ENCODE peak calls at places on chromosomes 1 and 21, in ten cellular contexts. D is fibroblast of lung, X is brain microvascular endothelial cell, Y is neural progenitor cell, T is PC-9, S is breast epithelium, R is cardiac muscle cell, K is Peyer's patch, V is tibial artery, W is DND-41. F is an unnamed sample. For H3K36me3, the result is how much of the 10 kb centered on the place peaks cover.

GRCh38 chr1:59814901-59815825 is at the start of gene HOOK1:
- DNase-seq in X (no peak), K (no peak), Y (peak), W (no peak), T (no peak), R (peak), D (no peak), V (no peak), S (no peak), F (peak)

GRCh38 chr21:37965088-37965805 is 49.0 kb upstream of the KCNJ6 start:
- DNase-seq in D (no peak), Y (peak), V (no peak), W (no peak), R (no peak), S (no peak), T (no peak), K (no peak), X (no peak), F (no peak)

GRCh38 chr1:8211620-8212442 is 106.1 kb upstream of the SLC45A1 start:
- DNase-seq in X (peak), D (peak), V (peak), S (no peak), W (peak), T (peak), Y (no peak), R (no peak), K (no peak), F (peak)

GRCh38 chr1:1341549-1342021 is 7.6 kb downstream of the DVL1 start:
- DNase-seq in W (no peak), D (no peak), K (no peak), V (no peak), T (no peak), Y (no peak), R (no peak), X (no peak), S (no peak), F (no peak)

GRCh38 chr1:57464756-57465155 is 40.9 kb upstream of the DAB1 start:
- DNase-seq in V (no peak), S (no peak), T (no peak), R (no peak), Y (no peak), X (no peak), K (no peak), W (no peak), D (no peak), F (no peak)

GRCh38 chr1:157170677-157171515 is 32.7 kb upstream of the ETV3 start:
- DNase-seq in Y (peak), K (peak), T (peak), X (peak), V (no peak), D (peak), S (no peak), W (peak), R (peak), F (no peak)

GRCh38 chr1:223198628-223198965 is 55.5 kb upstream of the TLR5 start:
- DNase-seq in D (no peak), Y (no peak), V (no peak), W (no peak), X (no peak), S (no peak), R (no peak), T (no peak), K (no peak), F (no peak)

GRCh38 chr1:93519196-93519825 is 71.4 kb downstream of the FNBP1L start:
- DNase-seq in W (no peak), K (no peak), X (peak), R (no peak), D (peak), T (no peak), Y (no peak), V (no peak), S (no peak), F (no peak)

GRCh38 chr21:43287111-43287973 is 118.5 kb downstream of the CRYAA start:
- DNase-seq in R (no peak), S (no peak), X (no peak), T (peak), V (no peak), Y (no peak), W (peak), D (no peak), K (no peak), F (peak)

GRCh38 chr1:205576805-205577761 is 54.7 kb downstream of the ELK4 start:
- DNase-seq in S (no peak), V (no peak), W (no peak), T (no peak), K (no peak), X (no peak), D (no peak), R (no peak), Y (no peak), F (no peak)

GRCh38 chr1:47984175-47984789 is 12.9 kb downstream of the TRABD2B start:
- DNase-seq in D (no peak), S (no peak), V (no peak), Y (peak), R (peak), X (no peak), T (no peak), K (no peak), W (no peak), F (no peak)

GRCh38 chr1:46219551-46220520 is 16.7 kb downstream of the LURAP1 start:
- DNase-seq in Y (no peak), D (no peak), V (no peak), S (no peak), T (no peak), R (no peak), W (no peak), K (no peak), X (no peak), F (no peak)

GRCh38 chr1:109466440-109467300 is at the start of gene SYPL2:
- DNase-seq in V (no peak), W (no peak), T (peak), Y (peak), R (peak), X (no peak), K (no peak), S (no peak), D (peak), F (no peak)

GRCh38 chr1:190615818-190616217 is 138.2 kb upstream of the BRINP3 start:
- DNase-seq in S (no peak), D (no peak), K (no peak), R (no peak), W (no peak), V (no peak), Y (no peak), T (no peak), X (no peak), F (no peak)

GRCh38 chr1:153565529-153566374 is at the start of gene S100A2:
- DNase-seq in D (peak), R (no peak), V (peak), W (no peak), T (peak), X (peak), K (peak), Y (no peak), S (no peak), F (peak)

GRCh38 chr1:85577421-85578320 is 2.9 kb upstream of the CCN1 start:
- DNase-seq in V (peak), X (peak), K (peak), S (no peak), D (peak), R (peak), T (no peak), W (no peak), Y (peak), F (no peak)

GRCh38 chr1:60461889-60462595 is 388.5 kb upstream of the C1orf87 start:
- DNase-seq in T (no peak), V (no peak), X (no peak), S (no peak), D (no peak), K (no peak), W (no peak), Y (no peak), R (no peak), F (no peak)

GRCh38 chr1:85579619-85580018 is 942 bp upstream of the CCN1 start:
- DNase-seq in T (peak), Y (peak), V (peak), R (no peak), S (no peak), D (peak), K (no peak), W (no peak), X (no peak), F (no peak)

GRCh38 chr1:59926381-59927243 is at the start of gene CYP2J2:
- DNase-seq in R (peak), W (no peak), T (peak), V (peak), X (no peak), D (peak), Y (peak), K (peak), S (peak), F (peak)

GRCh38 chr1:2319291-2319690 is 72.1 kb downstream of the MORN1 start:
- DNase-seq in K (no peak), X (no peak), W (no peak), S (no peak), D (no peak), T (no peak), Y (no peak), R (no peak), V (no peak), F (no peak)

GRCh38 chr1:29709711-29710169 is 473.4 kb downstream of the PTPRU start:
- DNase-seq in Y (no peak), T (peak), V (no peak), K (no peak), S (no peak), W (no peak), X (peak), R (no peak), D (peak), F (peak)

GRCh38 chr1:33572387-33572786 is 99.9 kb downstream of the ZSCAN20 start:
- DNase-seq in D (no peak), S (no peak), Y (no peak), T (no peak), V (no peak), W (no peak), X (no peak), R (no peak), K (no peak), F (no peak)

GRCh38 chr1:218748071-218748470 is 402.9 kb downstream of the TGFB2 start:
- DNase-seq in T (no peak), R (no peak), V (no peak), Y (no peak), X (no peak), W (no peak), S (no peak), K (no peak), D (no peak), F (no peak)

GRCh38 chr1:56378376-56379070 is 200.8 kb downstream of the PLPP3 start:
- DNase-seq in D (peak), T (no peak), K (no peak), W (no peak), V (no peak), S (no peak), X (no peak), R (peak), Y (no peak), F (no peak)

GRCh38 chr1:75908717-75909152 is 23.5 kb downstream of the ASB17 start:
- DNase-seq in T (peak), R (peak), W (no peak), S (no peak), D (peak), X (peak), V (no peak), K (no peak), Y (peak), F (no peak)

GRCh38 chr1:225828706-225829344 is 18.9 kb downstream of the EPHX1 start:
- DNase-seq in T (no peak), W (no peak), K (no peak), R (no peak), X (no peak), D (no peak), S (no peak), V (no peak), Y (no peak), F (no peak)

GRCh38 chr1:157091668-157092273 is 7.8 kb downstream of the ETV3L start:
- DNase-seq in T (no peak), R (no peak), X (no peak), V (peak), K (no peak), S (no peak), D (no peak), Y (no peak), W (no peak), F (no peak)

GRCh38 chr1:172902861-172903381 is 147.8 kb downstream of the TNFSF18 start:
- DNase-seq in Y (no peak), S (no peak), K (no peak), T (no peak), R (no peak), W (no peak), D (peak), X (peak), V (no peak), F (no peak)

GRCh38 chr1:28279721-28280120 is 20.4 kb downstream of the SESN2 start:
- DNase-seq in X (no peak), W (no peak), T (no peak), D (no peak), V (no peak), K (no peak), S (no peak), Y (no peak), R (no peak), F (no peak)

GRCh38 chr1:21048462-21048861 is 128.2 kb downstream of the EIF4G3 start:
- DNase-seq in Y (no peak), K (no peak), X (no peak), D (no peak), R (no peak), S (no peak), W (no peak), T (no peak), V (no peak), F (no peak)

GRCh38 chr1:113488576-113489177 is 98.4 kb downstream of the MAGI3 start:
- DNase-seq in T (no peak), V (no peak), R (no peak), X (no peak), D (no peak), S (no peak), Y (peak), K (no peak), W (peak), F (peak)

GRCh38 chr1:37661401-37661800 is 26.7 kb upstream of the RSPO1 start:
- DNase-seq in W (no peak), X (no peak), V (no peak), T (peak), D (no peak), R (no peak), K (no peak), S (no peak), Y (peak), F (no peak)
- TF ChIP-seq CTCF in W (no peak), X (no peak), V (no peak), T (no peak), D (no peak), R (no peak), K (no peak), S (no peak), Y (no peak), F (no peak)

GRCh38 chr1:212529211-212529731 is 79.3 kb upstream of the ATF3 start:
- DNase-seq in S (no peak), X (no peak), R (no peak), D (peak), Y (no peak), W (no peak), T (no peak), V (no peak), K (no peak), F (no peak)
- H3K27ac ChIP-seq in S (no peak), X (no peak), R (no peak), D (no peak), Y (no peak), W (no peak), T (no peak), V (no peak), K (no peak), F (no peak)

DNA sequence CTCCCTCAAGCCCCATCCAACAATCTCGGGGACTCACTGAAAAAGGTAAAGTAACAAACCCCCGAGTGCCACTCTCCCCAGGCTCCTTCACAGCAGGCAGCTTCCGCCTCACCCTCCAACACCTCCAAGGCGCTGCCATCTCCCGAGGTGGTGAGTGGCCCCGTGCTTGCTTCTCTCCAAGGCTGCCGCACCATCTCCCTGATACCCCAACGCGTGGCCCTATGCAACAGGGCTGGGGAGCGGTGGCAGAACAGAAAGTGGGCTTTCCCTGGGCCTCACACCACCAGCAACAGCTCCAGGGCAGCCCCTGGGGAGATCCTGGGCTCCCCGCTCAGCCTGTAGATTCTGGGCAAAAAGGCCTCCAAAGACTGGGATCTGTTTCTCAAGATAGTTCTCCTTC is 105.1 kb downstream of the RAVER2 start:
- DNase-seq in V (no peak), Y (no peak), W (no peak), T (no peak), R (no peak), K (no peak), X (no peak), D (no peak), S (no peak), F (no peak)
- H3K36me3 ChIP-seq in V (half or more), Y (under half), W (half or more), T (under half), R (under half), K (half or more), X (half or more), D (under half), S (under half), F (under half)

GRCh38 chr1:159780583-159781582 is at the start of gene DUSP23:
- DNase-seq in V (peak), D (peak), K (peak), R (peak), X (peak), W (peak), S (peak), Y (peak), T (peak), F (peak)
- TF ChIP-seq CTCF in V (peak), D (peak), K (peak), R (peak), X (peak), W (peak), S (peak), Y (peak), T (peak), F (peak)

GRCh38 chr21:14677023-14677422 is 130.9 kb upstream of the SAMSN1 start:
- DNase-seq in D (no peak), S (no peak), Y (no peak), T (no peak), X (no peak), K (no peak), R (no peak), V (no peak), W (no peak), F (no peak)
- H3K27ac ChIP-seq in D (no peak), S (no peak), Y (no peak), T (no peak), X (no peak), K (peak), R (no peak), V (no peak), W (peak), F (no peak)

GRCh38 chr21:45986316-45987051 is 4.9 kb downstream of the COL6A1 start:
- DNase-seq in K (peak), D (no peak), R (no peak), W (no peak), Y (no peak), S (peak), V (peak), X (no peak), T (no peak), F (peak)
- H3K36me3 ChIP-seq in K (under half), D (half or more), R (under half), W (under half), Y (under half), S (under half), V (half or more), X (half or more), T (under half), F (under half)

DNA sequence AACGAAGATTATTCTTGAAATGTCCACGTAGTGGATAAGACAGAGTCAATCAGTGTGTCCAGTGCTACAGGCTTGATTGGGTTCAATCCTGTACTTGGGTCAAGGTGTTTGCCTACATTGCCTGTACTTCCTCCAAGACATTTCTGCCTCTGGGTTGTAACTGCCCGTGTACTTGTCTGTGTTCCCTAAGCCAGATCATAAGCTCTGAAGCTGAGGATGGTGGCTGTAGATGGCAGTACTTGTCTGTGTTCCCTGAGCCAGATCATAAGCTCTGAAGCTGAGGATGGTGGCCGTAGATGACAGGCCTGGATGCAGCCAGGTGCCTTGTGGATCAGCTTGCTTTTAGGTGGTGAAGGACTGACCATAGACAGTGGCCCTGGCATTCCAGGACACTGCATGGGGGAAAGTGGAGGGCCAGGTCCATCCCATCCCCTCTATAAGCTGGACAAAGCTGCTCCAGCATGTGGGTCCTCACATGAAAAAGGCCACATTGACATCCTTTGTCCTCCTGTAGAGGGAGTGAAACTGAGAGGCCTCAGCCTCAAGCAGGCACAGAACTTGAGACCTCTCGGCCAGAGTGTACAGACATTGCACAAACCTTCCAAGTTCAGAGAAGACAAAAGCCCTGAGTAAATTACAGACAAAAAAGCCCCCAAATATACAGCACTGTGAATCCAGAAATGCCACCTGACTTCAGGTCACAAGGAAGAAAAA is 2.0 kb upstream of the SRM start:
- DNase-seq in S (no peak), K (no peak), V (peak), W (no peak), X (no peak), D (no peak), T (no peak), Y (no peak), R (no peak), F (peak)
- TF ChIP-seq CTCF in S (no peak), K (no peak), V (no peak), W (no peak), X (no peak), D (no peak), T (no peak), Y (no peak), R (no peak), F (no peak)

DNA sequence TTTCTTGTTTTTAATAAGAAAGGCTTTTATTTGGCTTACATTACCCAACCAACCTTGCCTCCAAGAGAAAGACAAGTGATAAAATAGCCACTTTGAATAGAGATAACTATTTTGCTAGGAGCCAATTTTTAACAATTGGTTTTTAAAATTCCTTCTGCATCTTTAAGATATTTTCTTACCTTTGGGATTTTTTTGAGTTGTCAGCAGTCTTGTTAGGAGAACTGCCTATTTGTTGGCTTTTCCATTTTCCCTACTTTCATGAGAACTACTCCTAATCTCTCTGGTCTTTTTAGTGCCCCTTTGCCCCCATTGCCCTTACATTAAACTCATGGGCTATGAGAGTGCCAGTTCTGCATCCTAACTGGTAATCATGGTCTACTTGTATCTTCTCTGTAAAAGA is 38.1 kb upstream of the EPS15 start:
- DNase-seq in K (no peak), Y (no peak), T (no peak), D (no peak), V (no peak), S (no peak), X (no peak), R (no peak), W (no peak), F (no peak)
- H3K27ac ChIP-seq in K (no peak), Y (no peak), T (peak), D (no peak), V (no peak), S (no peak), X (no peak), R (no peak), W (no peak), F (peak)

GRCh38 chr1:111463029-111463683 is 10.6 kb upstream of the C1orf162 start:
- DNase-seq in X (no peak), V (no peak), Y (no peak), D (peak), S (no peak), T (no peak), K (no peak), R (no peak), W (no peak), F (no peak)
- H3K36me3 ChIP-seq in X (under half), V (half or more), Y (under half), D (under half), S (under half), T (under half), K (half or more), R (under half), W (half or more), F (under half)